ENCODE peak calls at places on chromosomes 11 and 22, in six cellular contexts. One of them, this sample, is unnamed.

GRCh38 chr11:74388678-74389327 is 9.4 kb downstream of the PGM2L1 start:
- DNase-seq in A549: peak
- DNase-seq in K562: peak
- DNase-seq in GM12878: peak
- DNase-seq in HepG2: peak
- DNase-seq in SK-N-SH: peak
- DNase-seq in this sample: peak

GRCh38 chr11:93116641-93117577 is 80.9 kb downstream of the SLC36A4 start:
- DNase-seq in A549: no peak
- DNase-seq in K562: no peak
- DNase-seq in GM12878: no peak
- DNase-seq in HepG2: no peak
- DNase-seq in SK-N-SH: no peak
- DNase-seq in this sample: peak

GRCh38 chr11:64245797-64246623 is 733 bp downstream of the PPP1R14B start:
- DNase-seq in A549: peak
- DNase-seq in K562: peak
- DNase-seq in GM12878: no peak
- DNase-seq in HepG2: peak
- DNase-seq in SK-N-SH: peak
- DNase-seq in this sample: peak

GRCh38 chr11:8288824-8289223 is 25.1 kb upstream of the LMO1 start:
- DNase-seq in A549: no peak
- DNase-seq in K562: no peak
- DNase-seq in GM12878: no peak
- DNase-seq in HepG2: no peak
- DNase-seq in SK-N-SH: no peak
- DNase-seq in this sample: no peak

GRCh38 chr11:69463181-69463891 is 18.1 kb upstream of the LINC01488 start:
- DNase-seq in A549: peak
- DNase-seq in K562: no peak
- DNase-seq in GM12878: no peak
- DNase-seq in HepG2: peak
- DNase-seq in SK-N-SH: peak
- DNase-seq in this sample: peak

GRCh38 chr11:9170450-9170849 is 79.1 kb upstream of the SCUBE2 start:
- DNase-seq in A549: peak
- DNase-seq in K562: no peak
- DNase-seq in GM12878: no peak
- DNase-seq in HepG2: no peak
- DNase-seq in SK-N-SH: no peak
- DNase-seq in this sample: peak

GRCh38 chr11:129733384-129733783 is 82.3 kb upstream of the TMEM45B start:
- DNase-seq in A549: no peak
- DNase-seq in K562: no peak
- DNase-seq in GM12878: no peak
- DNase-seq in HepG2: no peak
- DNase-seq in SK-N-SH: no peak
- DNase-seq in this sample: no peak

GRCh38 chr11:66302656-66303055 is 11.0 kb downstream of the TMEM151A start:
- DNase-seq in A549: no peak
- DNase-seq in K562: no peak
- DNase-seq in GM12878: no peak
- DNase-seq in HepG2: no peak
- DNase-seq in SK-N-SH: no peak
- DNase-seq in this sample: no peak

GRCh38 chr11:24298126-24298525 is 198.7 kb upstream of the LUZP2 start:
- DNase-seq in A549: no peak
- DNase-seq in K562: no peak
- DNase-seq in GM12878: no peak
- DNase-seq in HepG2: no peak
- DNase-seq in SK-N-SH: no peak
- DNase-seq in this sample: peak

GRCh38 chr22:26763633-26764295 is 106.4 kb downstream of the MIAT start:
- DNase-seq in A549: peak
- DNase-seq in K562: no peak
- DNase-seq in GM12878: no peak
- DNase-seq in HepG2: peak
- DNase-seq in SK-N-SH: no peak
- DNase-seq in this sample: peak

GRCh38 chr11:41306435-41306834 is 153.0 kb downstream of the LRRC4C start:
- DNase-seq in A549: no peak
- DNase-seq in K562: no peak
- DNase-seq in GM12878: no peak
- DNase-seq in HepG2: no peak
- DNase-seq in SK-N-SH: no peak
- DNase-seq in this sample: no peak

GRCh38 chr11:34978236-34979191 is 62.1 kb downstream of the PDHX start:
- DNase-seq in A549: no peak
- DNase-seq in K562: no peak
- DNase-seq in GM12878: no peak
- DNase-seq in HepG2: no peak
- DNase-seq in SK-N-SH: no peak
- DNase-seq in this sample: no peak

GRCh38 chr22:22770280-22770871 is 117.2 kb upstream of the IGLL5 start:
- DNase-seq in A549: peak
- DNase-seq in K562: peak
- DNase-seq in GM12878: no peak
- DNase-seq in HepG2: peak
- DNase-seq in SK-N-SH: peak
- DNase-seq in this sample: no peak

GRCh38 chr11:63549411-63549810 is 12.8 kb downstream of the PLAAT4 start:
- DNase-seq in A549: no peak
- DNase-seq in K562: no peak
- DNase-seq in GM12878: no peak
- DNase-seq in HepG2: no peak
- DNase-seq in SK-N-SH: no peak
- DNase-seq in this sample: no peak

GRCh38 chr22:45603631-45604030 is 68.0 kb upstream of the ATXN10 start:
- DNase-seq in A549: peak
- DNase-seq in K562: no peak
- DNase-seq in GM12878: no peak
- DNase-seq in HepG2: no peak
- DNase-seq in SK-N-SH: no peak
- DNase-seq in this sample: no peak

GRCh38 chr22:35995772-35996171 is 32.9 kb downstream of the RBFOX2 start:
- DNase-seq in A549: no peak
- DNase-seq in K562: no peak
- DNase-seq in GM12878: no peak
- DNase-seq in HepG2: no peak
- DNase-seq in SK-N-SH: no peak
- DNase-seq in this sample: peak

GRCh38 chr22:22981670-22982571 is 88.4 kb upstream of the GNAZ start:
- DNase-seq in A549: no peak
- DNase-seq in K562: no peak
- DNase-seq in GM12878: no peak
- DNase-seq in HepG2: no peak
- DNase-seq in SK-N-SH: no peak
- DNase-seq in this sample: no peak

GRCh38 chr11:129265125-129265788 is 73.1 kb upstream of the ARHGAP32 start:
- DNase-seq in A549: no peak
- DNase-seq in K562: no peak
- DNase-seq in GM12878: no peak
- DNase-seq in HepG2: no peak
- DNase-seq in SK-N-SH: no peak
- DNase-seq in this sample: no peak

GRCh38 chr11:119148855-119149370 is at the start of gene ABCG4:
- DNase-seq in A549: no peak
- DNase-seq in K562: peak
- DNase-seq in GM12878: no peak
- DNase-seq in HepG2: no peak
- DNase-seq in SK-N-SH: peak
- DNase-seq in this sample: no peak

GRCh38 chr11:2109541-2110019 is 29.6 kb downstream of the IGF2 start:
- DNase-seq in A549: no peak
- DNase-seq in K562: no peak
- DNase-seq in GM12878: no peak
- DNase-seq in HepG2: peak
- DNase-seq in SK-N-SH: peak
- DNase-seq in this sample: no peak

GRCh38 chr22:42814215-42814614 is 42.9 kb downstream of the ARFGAP3 start:
- DNase-seq in A549: no peak
- DNase-seq in K562: no peak
- DNase-seq in GM12878: peak
- DNase-seq in HepG2: peak
- DNase-seq in SK-N-SH: no peak
- DNase-seq in this sample: no peak

GRCh38 chr11:133951484-133952198 is 5.1 kb downstream of the IGSF9B start:
- DNase-seq in A549: no peak
- DNase-seq in K562: no peak
- DNase-seq in GM12878: no peak
- DNase-seq in HepG2: no peak
- DNase-seq in SK-N-SH: peak
- DNase-seq in this sample: peak

GRCh38 chr11:75705541-75705940 is 12.1 kb upstream of the MOGAT2 start:
- DNase-seq in A549: no peak
- DNase-seq in K562: no peak
- DNase-seq in GM12878: no peak
- DNase-seq in HepG2: no peak
- DNase-seq in SK-N-SH: no peak
- DNase-seq in this sample: no peak

GRCh38 chr11:112163875-112164521 is at the start of gene IL18:
- DNase-seq in A549: peak
- DNase-seq in K562: peak
- DNase-seq in GM12878: no peak
- DNase-seq in HepG2: no peak
- DNase-seq in SK-N-SH: no peak
- DNase-seq in this sample: no peak

GRCh38 chr11:117204283-117205080 is 5.3 kb downstream of the TAGLN start:
- DNase-seq in A549: no peak
- DNase-seq in K562: no peak
- DNase-seq in GM12878: no peak
- DNase-seq in HepG2: no peak
- DNase-seq in SK-N-SH: no peak
- DNase-seq in this sample: no peak

GRCh38 chr11:33172996-33173395 is 11.7 kb upstream of the CSTF3 start:
- DNase-seq in A549: no peak
- DNase-seq in K562: no peak
- DNase-seq in GM12878: no peak
- DNase-seq in HepG2: peak
- DNase-seq in SK-N-SH: no peak
- DNase-seq in this sample: peak

GRCh38 chr11:94103476-94103875 is 25.2 kb upstream of the PANX1 start:
- DNase-seq in A549: no peak
- DNase-seq in K562: no peak
- DNase-seq in GM12878: no peak
- DNase-seq in HepG2: no peak
- DNase-seq in SK-N-SH: no peak
- DNase-seq in this sample: no peak

GRCh38 chr22:29268511-29269229 is 602 bp downstream of the EWSR1 start:
- DNase-seq in A549: peak
- DNase-seq in K562: peak
- DNase-seq in GM12878: no peak
- DNase-seq in HepG2: peak
- DNase-seq in SK-N-SH: peak
- DNase-seq in this sample: peak

GRCh38 chr11:125954123-125954944 is 8.5 kb downstream of the VSIG10L2 start:
- DNase-seq in A549: no peak
- DNase-seq in K562: no peak
- DNase-seq in GM12878: no peak
- DNase-seq in HepG2: no peak
- DNase-seq in SK-N-SH: no peak
- DNase-seq in this sample: no peak

GRCh38 chr22:22670076-22670795 is 25.8 kb downstream of the GGTLC2 start:
- DNase-seq in A549: no peak
- DNase-seq in K562: no peak
- DNase-seq in GM12878: no peak
- DNase-seq in HepG2: no peak
- DNase-seq in SK-N-SH: no peak
- DNase-seq in this sample: no peak

GRCh38 chr22:48299124-48299523 is 1528.5 kb downstream of the BRD1 start:
- DNase-seq in A549: no peak
- DNase-seq in K562: no peak
- DNase-seq in GM12878: no peak
- DNase-seq in HepG2: no peak
- DNase-seq in SK-N-SH: peak
- DNase-seq in this sample: no peak
- TF ChIP-seq SMC3 in A549: no peak
- TF ChIP-seq SMC3 in K562: no peak
- TF ChIP-seq SMC3 in GM12878: no peak
- TF ChIP-seq SMC3 in HepG2: no peak
- TF ChIP-seq SMC3 in SK-N-SH: no peak
- TF ChIP-seq SMC3 in this sample: no peak

DNA sequence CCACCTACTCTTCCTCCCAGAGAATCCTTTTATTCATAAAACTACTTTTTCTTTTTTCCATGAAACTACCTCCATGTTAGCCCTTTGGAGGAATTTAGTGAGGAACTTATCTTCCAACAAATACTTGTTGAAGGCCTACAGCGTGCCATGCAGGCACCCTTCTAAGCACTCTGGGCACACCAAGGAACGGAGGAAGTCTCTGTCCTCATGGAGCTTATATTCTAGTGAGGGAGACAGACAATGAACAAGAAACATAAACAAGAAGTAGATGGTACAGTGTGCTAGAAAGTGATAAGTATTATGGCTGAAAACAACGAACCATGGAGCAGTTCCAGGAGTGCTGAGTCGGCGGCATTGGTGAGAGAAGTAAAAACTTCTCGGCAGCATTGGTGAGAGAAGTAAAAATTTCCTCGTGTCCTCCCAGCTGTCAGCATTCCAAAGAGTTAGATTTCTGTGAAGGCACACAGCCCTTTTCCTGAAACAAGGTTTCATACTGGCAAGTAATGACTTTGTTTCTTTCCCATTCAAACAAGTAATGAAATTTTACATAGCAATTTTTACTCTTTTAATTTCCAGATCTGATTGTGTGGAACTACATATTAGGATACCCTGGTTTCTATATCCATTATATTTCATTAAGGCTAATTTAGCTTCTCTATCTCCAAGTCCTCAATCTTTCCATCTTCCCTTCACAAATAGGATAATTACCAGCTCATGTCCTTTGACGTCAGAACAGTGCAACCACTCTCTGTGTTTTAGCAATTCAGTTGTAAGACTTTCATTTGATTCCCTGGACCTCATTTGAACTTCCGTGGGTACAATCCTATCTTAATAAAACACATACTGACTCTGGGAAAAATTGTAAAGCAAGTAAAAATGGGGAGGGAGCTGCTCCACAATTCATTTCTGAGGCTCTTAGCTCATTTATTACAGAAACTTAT is 53.0 kb downstream of the FAM76B start:
- DNase-seq in A549: no peak
- DNase-seq in K562: no peak
- DNase-seq in GM12878: no peak
- DNase-seq in HepG2: no peak
- DNase-seq in SK-N-SH: peak
- DNase-seq in this sample: no peak
- TF ChIP-seq SMC3 in A549: no peak
- TF ChIP-seq SMC3 in K562: no peak
- TF ChIP-seq SMC3 in GM12878: no peak
- TF ChIP-seq SMC3 in HepG2: no peak
- TF ChIP-seq SMC3 in SK-N-SH: no peak
- TF ChIP-seq SMC3 in this sample: no peak

GRCh38 chr11:61377461-61378160 is 14.8 kb upstream of the TMEM216 start:
- DNase-seq in A549: no peak
- DNase-seq in K562: no peak
- DNase-seq in GM12878: no peak
- DNase-seq in HepG2: no peak
- DNase-seq in SK-N-SH: no peak
- DNase-seq in this sample: peak
- TF ChIP-seq SMC3 in A549: no peak
- TF ChIP-seq SMC3 in K562: no peak
- TF ChIP-seq SMC3 in GM12878: no peak
- TF ChIP-seq SMC3 in HepG2: no peak
- TF ChIP-seq SMC3 in SK-N-SH: no peak
- TF ChIP-seq SMC3 in this sample: no peak

GRCh38 chr11:12854829-12855228 is 154.3 kb upstream of the RASSF10 start:
- DNase-seq in A549: peak
- DNase-seq in K562: no peak
- DNase-seq in GM12878: no peak
- DNase-seq in HepG2: peak
- DNase-seq in SK-N-SH: no peak
- DNase-seq in this sample: no peak
- TF ChIP-seq SMC3 in A549: no peak
- TF ChIP-seq SMC3 in K562: no peak
- TF ChIP-seq SMC3 in GM12878: no peak
- TF ChIP-seq SMC3 in HepG2: no peak
- TF ChIP-seq SMC3 in SK-N-SH: no peak
- TF ChIP-seq SMC3 in this sample: no peak